ENCODE peak calls at places on chromosomes 13 and 19, in ten cellular contexts. N, X, F, E, V, C, I, O, W and K are unnamed samples.

GRCh38 chr19:29091127-29091526 is 121.8 kb downstream of the UQCRFS1 start:
- DNase-seq in E (peak; percentile 24), C (no peak), N (no peak), I (no peak), X (no peak), W (no peak), O (no peak), V (no peak), F (no peak), K (no peak)

GRCh38 chr19:23381114-23381513 is 14.2 kb downstream of the ZNF91 start:
- DNase-seq in F (no peak), W (no peak), N (no peak), C (no peak), O (no peak), I (no peak), E (no peak), V (no peak), X (no peak), K (no peak)

GRCh38 chr13:31067416-31068118 is 94.1 kb downstream of the HSPH1 start:
- DNase-seq in C (peak; percentile 58), X (no peak), O (peak; percentile 15), I (no peak), W (no peak), F (no peak), N (no peak), E (no peak), V (peak; percentile 16), K (no peak)

GRCh38 chr13:79723462-79724116 is 242.6 kb downstream of the NDFIP2 start:
- DNase-seq in O (no peak), F (no peak), X (no peak), W (no peak), E (peak; percentile 5), I (no peak), N (no peak), C (no peak), V (peak; percentile 3), K (no peak)

GRCh38 chr13:67574320-67575233 is 344.4 kb upstream of the PCDH9 start:
- DNase-seq in I (no peak), N (no peak), X (no peak), W (no peak), E (no peak), O (no peak), C (no peak), F (peak; percentile 85), V (no peak), K (no peak)

GRCh38 chr13:98155475-98156111 is 12.7 kb downstream of the FARP1 start:
- DNase-seq in W (no peak), X (no peak), V (no peak), C (no peak), E (no peak), N (no peak), F (no peak), I (no peak), O (no peak), K (no peak)

GRCh38 chr13:26052136-26052736 is 420 bp upstream of the SHISA2 start:
- DNase-seq in F (no peak), V (no peak), W (no peak), E (no peak), O (no peak), C (no peak), X (no peak), I (no peak), N (no peak), K (no peak)

GRCh38 chr13:110644892-110645521 is 29.7 kb downstream of the NAXD start:
- DNase-seq in C (peak; percentile 4), E (peak; percentile 93), F (no peak), X (peak; percentile 57), W (no peak), I (no peak), V (peak; percentile 45), N (peak; percentile 88), O (peak; percentile 63), K (peak; percentile 53)

GRCh38 chr13:20495087-20496023 is 30.3 kb downstream of the CRYL1 start:
- DNase-seq in O (peak; percentile 81), F (peak; percentile 65), W (peak; percentile 46), N (peak; percentile 81), I (no peak), X (no peak), C (peak; percentile 43), V (peak; percentile 56), E (peak; percentile 71), K (peak; percentile 25)